ENCODE peak calls at places on chromosomes 13 and 19, in seven cellular contexts. C, J, M, P, D, H and T are unnamed samples.

GRCh38 chr19:49570997-49571676 is 9.2 kb downstream of the NOSIP start:
- DNase-seq in C (no peak), J (no peak), M (no peak), P (no peak), D (no peak), H (no peak), T (no peak)

GRCh38 chr19:12580180-12580694 is 29.0 kb upstream of the ZNF564 start:
- DNase-seq in C (no peak), J (no peak), M (no peak), P (no peak), D (no peak), H (no peak), T (no peak)

GRCh38 chr13:32142956-32143375 is 111.4 kb downstream of the FRY start:
- DNase-seq in C (no peak), J (no peak), M (no peak), P (no peak), D (no peak), H (no peak), T (no peak)

GRCh38 chr13:49655906-49656305 is 27.6 kb downstream of the ARL11 start:
- DNase-seq in C (no peak), J (no peak), M (no peak), P (no peak), D (no peak), H (no peak), T (no peak)

GRCh38 chr13:104181526-104182231 is 1115.5 kb upstream of the SLC10A2 start:
- DNase-seq in C (no peak), J (no peak), M (no peak), P (no peak), D (no peak), H (no peak), T (no peak)

GRCh38 chr19:51131780-51132680 is 7.3 kb downstream of the SIGLEC9 start:
- DNase-seq in C (no peak), J (peak; percentile 63), M (peak; percentile 68), P (peak; percentile 74), D (no peak), H (peak; percentile 70), T (peak; percentile 46)

GRCh38 chr19:5826531-5827341 is 12.8 kb downstream of the FUT6 start:
- DNase-seq in C (no peak), J (peak; percentile 94), M (peak; percentile 94), P (peak; percentile 83), D (no peak), H (peak; percentile 91), T (no peak)

GRCh38 chr13:30453727-30454126 is 12.0 kb downstream of the HMGB1 start:
- DNase-seq in C (no peak), J (no peak), M (no peak), P (no peak), D (no peak), H (no peak), T (peak; percentile 49)

GRCh38 chr19:58154287-58154678 is 3.7 kb upstream of the ZNF329 start:
- DNase-seq in C (peak; percentile 61), J (peak; percentile 42), M (peak; percentile 75), P (peak; percentile 67), D (no peak), H (peak; percentile 69), T (peak; percentile 30)

GRCh38 chr19:27796540-27796939 is 1416.4 kb downstream of the UQCRFS1 start:
- DNase-seq in C (no peak), J (no peak), M (no peak), P (no peak), D (no peak), H (no peak), T (no peak)

GRCh38 chr13:47564041-47564440 is 437.0 kb downstream of the SUCLA2 start:
- DNase-seq in C (no peak), J (no peak), M (no peak), P (no peak), D (no peak), H (no peak), T (no peak)

GRCh38 chr13:95481051-95481775 is 71.3 kb upstream of the CLDN10 start:
- DNase-seq in C (no peak), J (peak; percentile 51), M (no peak), P (no peak), D (no peak), H (no peak), T (no peak)

GRCh38 chr19:17942181-17942580 is 9.4 kb downstream of the CCDC124 start:
- DNase-seq in C (no peak), J (no peak), M (no peak), P (no peak), D (no peak), H (no peak), T (no peak)

GRCh38 chr13:36915891-36916640 is 4.0 kb downstream of the SMAD9 start:
- DNase-seq in C (no peak), J (no peak), M (no peak), P (no peak), D (no peak), H (no peak), T (no peak)

GRCh38 chr19:35776102-35776788 is 881 bp downstream of the ARHGAP33 start:
- DNase-seq in C (no peak), J (no peak), M (no peak), P (no peak), D (no peak), H (no peak), T (no peak)

GRCh38 chr19:35775046-35775297 is 392 bp upstream of the ARHGAP33 start:
- DNase-seq in C (no peak), J (no peak), M (no peak), P (no peak), D (no peak), H (no peak), T (no peak)

GRCh38 chr19:35774274-35775045 is 904 bp upstream of the ARHGAP33 start:
- DNase-seq in C (no peak), J (no peak), M (no peak), P (no peak), D (no peak), H (no peak), T (no peak)

GRCh38 chr19:35777411-35777841 is 2.1 kb downstream of the ARHGAP33 start:
- DNase-seq in C (no peak), J (no peak), M (no peak), P (no peak), D (no peak), H (no peak), T (no peak)

DNA sequence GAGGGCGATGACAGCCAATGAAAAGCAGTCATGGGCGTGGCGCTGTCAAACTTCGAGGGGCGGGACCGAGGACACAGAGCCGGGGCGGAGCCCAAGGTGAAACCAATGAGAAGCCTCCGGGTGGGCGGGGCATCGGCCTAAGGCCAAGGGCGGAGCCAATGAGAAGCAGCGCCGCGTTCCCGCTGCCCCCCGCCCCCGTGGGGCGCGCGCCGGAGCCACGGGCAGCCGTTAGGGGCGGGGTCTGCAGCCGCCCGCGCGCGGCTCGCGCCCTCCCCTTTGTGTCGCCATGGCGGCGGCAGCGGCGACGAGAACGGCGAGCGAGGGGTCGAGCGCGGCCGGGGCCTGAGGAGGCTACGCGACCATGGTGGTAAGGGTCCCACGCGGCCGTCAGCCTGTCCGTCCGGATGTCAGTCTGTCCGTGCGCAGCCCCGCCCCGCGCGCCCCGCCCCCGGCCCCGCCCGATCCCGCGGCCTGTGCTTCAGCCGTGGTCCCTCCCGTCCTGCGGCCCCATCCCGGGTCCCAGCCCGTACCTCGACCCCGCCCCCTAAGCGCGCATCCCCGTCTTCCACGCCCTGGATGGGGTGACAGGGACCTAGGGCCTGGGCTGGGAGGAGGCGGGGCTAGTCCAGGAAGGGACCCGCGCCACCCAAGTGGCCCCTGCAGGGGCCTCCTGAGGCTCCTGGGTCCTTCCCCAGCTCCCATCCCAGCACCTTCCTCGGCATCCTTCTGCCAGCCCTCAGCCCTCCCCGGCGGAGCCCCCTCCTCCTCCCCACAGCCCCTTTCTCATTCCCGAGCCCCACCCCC is at the start of gene ARHGAP33:
- DNase-seq in C (peak; percentile 100), J (peak; percentile 99), M (peak; percentile 98), P (peak; percentile 100), D (peak; percentile 99), H (peak; percentile 99), T (peak; percentile 97)
- TF ChIP-seq POLR2A in C (no peak), J (no peak), M (no peak), P (peak; percentile 27), D (no peak), H (no peak), T (peak; percentile 67)

GRCh38 chr19:583968-584239 is 5.8 kb upstream of the HCN2 start:
- DNase-seq in C (no peak), J (no peak), M (no peak), P (no peak), D (no peak), H (no peak), T (no peak)
- TF ChIP-seq POLR2A in C (no peak), J (no peak), M (no peak), P (no peak), D (no peak), H (no peak), T (no peak)

DNA sequence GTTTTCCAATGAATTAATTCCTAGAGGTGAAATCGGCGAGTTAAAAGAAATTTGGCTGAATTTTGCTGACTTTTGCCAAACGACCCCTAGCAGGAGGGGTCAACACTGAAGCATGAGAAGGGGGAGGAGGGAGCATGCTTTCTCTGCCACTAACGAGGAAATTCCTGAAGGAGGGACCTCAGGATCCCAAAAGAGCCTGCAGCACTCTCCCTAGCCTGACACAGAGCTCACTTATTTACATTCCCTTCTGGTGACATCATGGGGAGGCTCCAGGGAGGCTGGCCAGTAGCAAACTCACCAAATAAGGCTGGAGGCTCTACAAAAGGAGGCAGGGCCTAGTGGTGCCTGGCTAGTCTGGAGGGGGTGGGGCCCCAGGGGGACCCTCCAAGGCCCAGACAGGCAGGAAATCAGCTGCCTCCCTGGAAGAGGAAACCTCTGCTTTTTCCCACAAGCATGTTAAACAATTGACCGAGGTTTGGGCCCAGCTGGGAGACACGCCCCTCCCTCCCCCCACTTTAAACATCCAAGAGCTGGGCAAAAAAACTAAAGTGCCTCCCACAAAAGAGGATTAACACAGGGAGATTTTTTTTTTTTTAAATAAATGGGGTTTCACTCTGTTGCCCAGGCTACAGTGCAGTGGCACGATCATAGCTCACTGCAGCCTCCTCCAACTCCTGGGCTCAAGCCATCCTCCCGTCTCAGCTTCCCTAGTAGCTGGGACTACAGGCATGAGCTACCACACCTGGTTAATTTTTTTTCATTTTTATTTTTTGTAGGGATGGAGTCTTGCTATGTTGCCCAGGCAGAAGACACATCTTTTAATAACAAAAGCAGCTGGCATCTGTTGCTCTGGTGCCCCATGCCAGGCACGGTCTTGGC is 2.1 kb downstream of the DAPK3 start:
- DNase-seq in C (peak; percentile 90), J (peak; percentile 91), M (peak; percentile 75), P (peak; percentile 94), D (peak; percentile 79), H (peak; percentile 98), T (peak; percentile 69)
- TF ChIP-seq POLR2A in C (peak; percentile 85), J (peak; percentile 33), M (peak; percentile 47), P (peak; percentile 63), D (no peak), H (peak; percentile 26), T (no peak)

DNA sequence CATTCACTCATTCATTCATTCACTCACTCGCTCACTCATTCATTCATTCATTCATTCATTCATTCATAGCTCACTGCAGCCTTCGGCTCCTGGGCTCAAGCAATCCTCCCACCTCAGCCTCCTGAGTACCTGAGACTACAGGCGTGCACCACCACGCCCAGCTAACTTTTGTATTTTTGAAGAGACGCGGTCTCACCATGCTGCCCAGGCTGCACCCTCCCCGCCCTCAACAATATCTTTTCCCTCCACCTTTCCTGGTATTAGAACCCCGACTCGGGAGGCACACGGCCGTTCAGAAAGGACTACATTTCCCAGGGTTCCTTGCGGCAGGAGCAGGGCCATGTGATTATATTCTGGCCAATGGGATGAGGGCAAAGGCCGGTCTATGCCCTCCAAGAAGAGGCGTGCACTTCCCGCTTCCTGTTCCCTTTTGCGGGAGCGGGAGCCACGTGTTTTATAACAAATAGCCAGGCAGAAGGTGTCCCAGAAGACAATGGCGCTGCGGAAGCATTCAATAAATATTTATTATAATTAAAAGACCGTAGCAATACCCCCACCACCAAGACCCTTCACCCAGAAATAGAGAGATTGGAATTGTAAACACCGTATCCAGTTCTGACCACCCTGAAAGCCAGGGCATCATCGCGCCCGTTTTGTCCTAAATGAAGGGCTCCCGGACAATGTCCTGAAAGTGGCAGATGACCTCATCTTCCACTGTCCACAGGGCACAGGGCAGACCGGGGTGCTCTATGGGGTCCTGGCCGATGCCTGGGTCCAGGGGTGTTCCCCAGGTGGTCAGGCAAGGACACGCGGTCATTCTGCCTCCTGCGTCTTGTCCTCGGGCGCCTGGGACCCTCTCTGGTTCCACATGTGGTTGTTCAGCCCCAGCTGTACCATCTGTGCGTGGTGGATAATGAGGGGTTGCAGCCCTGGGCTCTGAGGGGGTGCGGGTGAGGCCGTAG is 15.8 kb downstream of the TICAM1 start:
- DNase-seq in C (peak; percentile 84), J (peak; percentile 94), M (peak; percentile 91), P (peak; percentile 93), D (peak; percentile 74), H (peak; percentile 95), T (peak; percentile 89)
- TF ChIP-seq POLR2A in C (no peak), J (no peak), M (no peak), P (no peak), D (no peak), H (no peak), T (no peak)